ENCODE peak calls at places on chromosomes 3 and 15, in eight cellular contexts. E is heart left ventricle; V is hepatocyte; N is NCI-H1694 treated with DMSO at 0.1 percent for 48 hours; S is upper lobe of right lung; T is Right ventricle myocardium inferior; X is NCI-H1092; B is CD8-positive, alpha-beta memory T cell. A is an unnamed sample.
A peak's percentile ranks its signal among the peaks of the same experiment; 100 is the strongest.

GRCh38 chr15:20348291-20348899 is 193.2 kb downstream of the GOLGA6L6 start:
- DNase-seq in V (peak; percentile 19), E (no peak), B (no peak), X (no peak), S (no peak), N (no peak), T (peak; percentile 71), A (peak; percentile 78)

GRCh38 chr3:65146149-65146548 is 458.3 kb upstream of the ADAMTS9 start:
- DNase-seq in E (no peak), S (no peak), N (no peak), X (no peak), B (no peak), V (peak; percentile 75), T (no peak), A (no peak)

GRCh38 chr15:76871930-76872329 is 33.2 kb downstream of the SCAPER start:
- DNase-seq in N (no peak), B (no peak), S (no peak), T (no peak), V (no peak), E (no peak), X (no peak), A (no peak)

GRCh38 chr3:155744626-155745324 is at the start of gene PLCH1:
- DNase-seq in V (peak; percentile 81), N (peak; percentile 41), X (peak; percentile 60), S (peak; percentile 88), B (peak; percentile 11), E (peak; percentile 47), T (peak; percentile 80), A (peak; percentile 85)

GRCh38 chr3:28940530-28940929 is 340.3 kb upstream of the RBMS3 start:
- DNase-seq in E (no peak), X (no peak), N (no peak), T (no peak), V (peak; percentile 5), S (no peak), B (no peak), A (no peak)

GRCh38 chr3:58627580-58627894 is 39.0 kb downstream of the FAM3D start:
- DNase-seq in S (no peak), T (no peak), V (peak; percentile 32), B (no peak), E (peak; percentile 74), N (no peak), X (peak; percentile 17), A (peak; percentile 67)

GRCh38 chr3:154018100-154018696 is 103.0 kb upstream of the ARHGEF26 start:
- DNase-seq in E (no peak), B (peak; percentile 2), T (no peak), V (peak; percentile 57), X (no peak), S (no peak), N (no peak), A (no peak)

GRCh38 chr3:34882764-34883163 is 756.6 kb upstream of the ARPP21 start:
- DNase-seq in V (no peak), N (peak; percentile 41), T (no peak), X (peak; percentile 1), S (no peak), E (no peak), B (no peak), A (no peak)

GRCh38 chr3:112353365-112353764 is 20.4 kb downstream of the CD200 start:
- DNase-seq in V (no peak), B (no peak), X (no peak), E (no peak), S (no peak), N (no peak), T (no peak), A (no peak)

A was measured in posterior vena cava.